ENCODE peak calls at places on chromosomes 2 and 18, in nine cellular contexts. C is prostate gland, P is endodermal cell, J is hepatocyte, T is type B pancreatic cell, S is OCI-LY7, H is GM06990, A is K562, I is tibial artery. U is an unnamed sample.
A peak's percentile ranks its signal among the peaks of the same experiment; 100 is the strongest.

GRCh38 chr2:126224766-126225165 is 431.2 kb upstream of the GYPC start:
- DNase-seq in C (no peak), P (no peak), J (no peak), T (no peak), S (no peak), H (no peak), A (no peak), I (no peak), U (no peak)

GRCh38 chr2:10493636-10494281 is 45.6 kb upstream of the ODC1 start:
- DNase-seq in C (peak; percentile 85), P (no peak), J (no peak), T (no peak), S (peak; percentile 74), H (peak; percentile 61), A (no peak), I (no peak), U (peak; percentile 95)

GRCh38 chr2:176080540-176081355 is 3.0 kb downstream of the EVX2 start:
- DNase-seq in C (no peak), P (peak; percentile 75), J (peak; percentile 69), T (no peak), S (no peak), H (no peak), A (no peak), I (no peak), U (peak; percentile 30)

GRCh38 chr2:96775160-96775559 is 14.5 kb downstream of the CNNM4 start:
- DNase-seq in C (no peak), P (no peak), J (no peak), T (no peak), S (no peak), H (no peak), A (no peak), I (no peak), U (no peak)

GRCh38 chr2:127179756-127180155 is 40.3 kb downstream of the CYP27C1 start:
- DNase-seq in C (no peak), P (no peak), J (no peak), T (no peak), S (no peak), H (no peak), A (no peak), I (no peak), U (no peak)

GRCh38 chr18:62771494-62771893 is 56.2 kb downstream of the PHLPP1 start:
- DNase-seq in C (no peak), P (no peak), J (no peak), T (no peak), S (no peak), H (no peak), A (no peak), I (no peak), U (no peak)

GRCh38 chr2:228507870-228508269 is 326.4 kb upstream of the SPHKAP start:
- DNase-seq in C (no peak), P (peak; percentile 77), J (no peak), T (no peak), S (no peak), H (no peak), A (no peak), I (no peak), U (no peak)

GRCh38 chr2:170715932-170716777 is 1.0 kb downstream of the SP5 start:
- DNase-seq in C (no peak), P (peak; percentile 86), J (peak; percentile 23), T (no peak), S (no peak), H (no peak), A (no peak), I (no peak), U (no peak)

GRCh38 chr2:128628206-128628605 is 309.5 kb upstream of the HS6ST1 start:
- DNase-seq in C (no peak), P (peak; percentile 36), J (no peak), T (no peak), S (no peak), H (no peak), A (no peak), I (no peak), U (no peak)

GRCh38 chr2:201228271-201228911 is 31.9 kb upstream of the CASP8 start:
- DNase-seq in C (no peak), P (peak; percentile 12), J (no peak), T (no peak), S (no peak), H (no peak), A (no peak), I (no peak), U (no peak)

GRCh38 chr2:40360652-40361051 is 91.2 kb downstream of the SLC8A1 start:
- DNase-seq in C (no peak), P (no peak), J (no peak), T (no peak), S (peak; percentile 2), H (no peak), A (no peak), I (no peak), U (peak; percentile 24)

GRCh38 chr2:218431878-218432277 is 13.0 kb downstream of the VIL1 start:
- DNase-seq in C (no peak), P (no peak), J (no peak), T (no peak), S (no peak), H (no peak), A (no peak), I (no peak), U (no peak)

GRCh38 chr2:178484245-178485041 is 4.2 kb downstream of the PLEKHA3 start:
- DNase-seq in C (no peak), P (no peak), J (peak; percentile 40), T (no peak), S (no peak), H (no peak), A (peak; percentile 10), I (no peak), U (peak; percentile 50)

GRCh38 chr2:173215316-173215715 is 139.4 kb upstream of the CDCA7 start:
- DNase-seq in C (no peak), P (no peak), J (no peak), T (no peak), S (no peak), H (no peak), A (no peak), I (no peak), U (no peak)

DNA sequence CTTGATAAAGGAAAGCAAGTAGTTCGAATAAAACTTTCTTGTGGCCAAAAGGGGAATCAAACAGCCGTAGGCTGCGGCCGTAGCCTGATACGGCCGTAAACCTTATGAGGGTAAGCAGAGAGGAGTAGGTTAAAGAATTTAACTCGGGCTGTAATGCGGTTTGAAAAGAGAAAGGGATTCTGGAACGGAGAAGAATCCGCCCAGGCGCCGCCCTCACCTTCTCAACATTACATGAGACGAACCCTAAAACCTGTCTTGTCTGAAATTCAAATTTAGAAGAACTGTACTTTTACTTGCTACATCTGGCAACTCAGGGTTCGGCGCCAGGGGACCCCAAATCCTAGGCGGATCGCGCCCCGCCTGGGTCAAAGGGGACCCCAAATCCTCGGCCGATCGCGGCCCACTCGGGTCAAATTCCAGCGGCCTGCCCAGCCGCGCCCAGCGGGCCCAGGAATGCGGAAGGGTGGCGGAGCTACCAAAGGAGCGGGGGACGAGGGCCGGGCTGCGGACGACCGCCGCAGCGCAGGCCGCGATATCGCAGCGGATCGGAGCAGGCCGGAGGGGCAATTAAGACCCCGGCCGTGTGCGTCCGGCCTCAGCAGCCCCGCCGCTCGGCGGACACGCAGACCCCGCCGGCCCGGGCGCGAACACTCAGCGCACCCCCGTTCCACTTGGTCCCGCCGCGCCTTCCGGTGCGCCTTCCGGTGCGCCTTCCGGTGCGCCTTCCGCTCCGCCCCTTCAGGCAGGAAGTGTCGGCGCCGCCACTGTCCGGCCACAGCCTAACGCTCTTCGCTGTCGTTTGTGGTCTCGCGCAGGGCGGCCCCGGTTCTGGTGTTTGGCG is at the start of gene MYL12B:
- DNase-seq in C (peak; percentile 70), P (peak; percentile 91), J (peak; percentile 93), T (peak; percentile 85), S (peak; percentile 88), H (peak; percentile 90), A (peak; percentile 86), I (peak; percentile 75), U (peak; percentile 89)
- TF ChIP-seq CTCF in C (no peak), P (no peak), J (no peak), T (peak; percentile 29), S (no peak), H (no peak), A (no peak), I (no peak), U (no peak)

DNA sequence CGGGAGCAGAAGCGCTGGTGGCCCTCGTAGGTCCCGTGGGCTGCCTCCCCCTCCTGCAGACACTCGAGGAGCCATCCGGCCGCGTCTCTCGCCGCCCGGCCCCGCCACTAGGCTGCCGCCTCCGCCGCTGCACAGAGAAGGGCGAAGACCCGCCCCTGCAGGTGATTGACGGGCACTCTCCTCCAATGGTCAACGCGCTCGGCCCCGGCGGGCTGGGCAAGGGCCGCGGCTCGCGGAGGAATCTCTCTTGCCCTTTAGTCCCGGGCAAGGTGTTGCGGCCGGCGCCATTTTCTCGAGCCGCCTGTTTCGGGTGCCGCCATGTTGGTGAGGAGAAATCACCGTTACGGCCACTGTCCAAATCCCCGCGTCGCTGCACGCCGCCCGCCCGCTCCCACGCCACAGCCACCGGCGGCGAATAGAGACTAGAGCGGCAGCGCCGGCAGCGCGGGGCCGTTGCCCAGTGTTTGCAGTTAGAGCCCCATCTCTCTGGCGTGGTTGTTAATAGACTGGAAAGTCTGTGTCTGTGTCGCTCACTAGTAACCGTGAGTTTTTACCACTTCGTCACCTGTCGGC is at the start of gene ZC3H6:
- DNase-seq in C (peak; percentile 98), P (peak; percentile 99), J (peak; percentile 98), T (peak; percentile 100), S (peak; percentile 98), H (peak; percentile 100), A (peak; percentile 97), I (peak; percentile 97), U (peak; percentile 99)
- TF ChIP-seq CTCF in C (peak; percentile 26), P (peak; percentile 18), J (no peak), T (peak; percentile 28), S (no peak), H (no peak), A (no peak), I (peak; percentile 47), U (no peak)

GRCh38 chr2:109317471-109318090 is 188.6 kb downstream of the SH3RF3 start:
- DNase-seq in C (no peak), P (no peak), J (no peak), T (no peak), S (no peak), H (no peak), A (no peak), I (no peak), U (no peak)

GRCh38 chr2:109316091-109316490 is 187.1 kb downstream of the SH3RF3 start:
- DNase-seq in C (no peak), P (no peak), J (no peak), T (no peak), S (no peak), H (no peak), A (no peak), I (no peak), U (no peak)

GRCh38 chr2:109320195-109320935 is 191.4 kb downstream of the SH3RF3 start:
- DNase-seq in C (no peak), P (no peak), J (no peak), T (no peak), S (no peak), H (no peak), A (no peak), I (no peak), U (no peak)

GRCh38 chr2:109318949-109319342 is 189.9 kb downstream of the SH3RF3 start:
- DNase-seq in C (no peak), P (no peak), J (no peak), T (no peak), S (no peak), H (no peak), A (no peak), I (no peak), U (no peak)

GRCh38 chr2:109318150-109318948 is 189.3 kb downstream of the SH3RF3 start:
- DNase-seq in C (peak; percentile 44), P (no peak), J (peak; percentile 69), T (no peak), S (no peak), H (no peak), A (no peak), I (peak; percentile 89), U (no peak)
- TF ChIP-seq CTCF in C (no peak), P (no peak), J (peak; percentile 18), T (no peak), S (no peak), H (no peak), A (no peak), I (peak; percentile 25), U (no peak)

GRCh38 chr2:157760949-157761348 is 115.2 kb downstream of the ACVR1 start:
- DNase-seq in C (no peak), P (no peak), J (no peak), T (no peak), S (no peak), H (no peak), A (peak; percentile 24), I (no peak), U (no peak)
- TF ChIP-seq CTCF in C (no peak), P (peak; percentile 24), J (no peak), T (no peak), S (peak; percentile 38), H (no peak), A (no peak), I (no peak), U (no peak)